ENCODE peak calls at places on chromosomes 6 and 20, in ten cellular contexts. One of them, this sample, is unnamed.

GRCh38 chr6:7129784-7130569 is 22.2 kb downstream of the RREB1 start:
- DNase-seq in DMS79: no peak
- DNase-seq in T-helper 17 cell: no peak
- DNase-seq in Right ventricle myocardium superior: no peak
- DNase-seq in right atrium auricular region: peak
- DNase-seq in endothelial cell: no peak
- DNase-seq in memory B cell: no peak
- DNase-seq in CD4-positive, alpha-beta memory T cell: no peak
- DNase-seq in HFF-Myc: no peak
- DNase-seq in MV-4-11: peak
- DNase-seq in this sample: peak

GRCh38 chr6:42454428-42454791 is 2.7 kb upstream of the TRERF1 start:
- DNase-seq in DMS79: no peak
- DNase-seq in T-helper 17 cell: no peak
- DNase-seq in CD4-positive, alpha-beta memory T cell: no peak
- DNase-seq in right atrium auricular region: peak
- DNase-seq in MV-4-11: no peak
- DNase-seq in endothelial cell: peak
- DNase-seq in HFF-Myc: no peak
- DNase-seq in Right ventricle myocardium superior: peak
- DNase-seq in memory B cell: no peak
- DNase-seq in this sample: no peak

GRCh38 chr6:12806811-12807210 is 90.2 kb downstream of the PHACTR1 start:
- DNase-seq in CD4-positive, alpha-beta memory T cell: no peak
- DNase-seq in memory B cell: no peak
- DNase-seq in T-helper 17 cell: no peak
- DNase-seq in right atrium auricular region: no peak
- DNase-seq in DMS79: no peak
- DNase-seq in MV-4-11: no peak
- DNase-seq in endothelial cell: no peak
- DNase-seq in Right ventricle myocardium superior: no peak
- DNase-seq in HFF-Myc: no peak
- DNase-seq in this sample: no peak

GRCh38 chr20:36496707-36497669 is 44.3 kb upstream of the MYL9 start:
- DNase-seq in right atrium auricular region: no peak
- DNase-seq in MV-4-11: no peak
- DNase-seq in CD4-positive, alpha-beta memory T cell: no peak
- DNase-seq in DMS79: no peak
- DNase-seq in memory B cell: no peak
- DNase-seq in Right ventricle myocardium superior: no peak
- DNase-seq in endothelial cell: no peak
- DNase-seq in HFF-Myc: no peak
- DNase-seq in T-helper 17 cell: no peak
- DNase-seq in this sample: no peak

GRCh38 chr6:150417899-150418824 is 49.4 kb downstream of the IYD start:
- DNase-seq in DMS79: peak
- DNase-seq in CD4-positive, alpha-beta memory T cell: peak
- DNase-seq in endothelial cell: peak
- DNase-seq in memory B cell: no peak
- DNase-seq in HFF-Myc: peak
- DNase-seq in Right ventricle myocardium superior: no peak
- DNase-seq in MV-4-11: peak
- DNase-seq in T-helper 17 cell: no peak
- DNase-seq in right atrium auricular region: no peak
- DNase-seq in this sample: peak

GRCh38 chr20:51335329-51335841 is 207.1 kb downstream of the NFATC2 start:
- DNase-seq in memory B cell: no peak
- DNase-seq in HFF-Myc: peak
- DNase-seq in endothelial cell: no peak
- DNase-seq in right atrium auricular region: no peak
- DNase-seq in Right ventricle myocardium superior: no peak
- DNase-seq in CD4-positive, alpha-beta memory T cell: no peak
- DNase-seq in T-helper 17 cell: no peak
- DNase-seq in MV-4-11: no peak
- DNase-seq in DMS79: no peak
- DNase-seq in this sample: peak

GRCh38 chr6:92122746-92123145 is 1296.6 kb downstream of the EPHA7 start:
- DNase-seq in Right ventricle myocardium superior: no peak
- DNase-seq in HFF-Myc: no peak
- DNase-seq in T-helper 17 cell: no peak
- DNase-seq in CD4-positive, alpha-beta memory T cell: no peak
- DNase-seq in right atrium auricular region: no peak
- DNase-seq in endothelial cell: no peak
- DNase-seq in DMS79: no peak
- DNase-seq in memory B cell: no peak
- DNase-seq in MV-4-11: peak
- DNase-seq in this sample: no peak

GRCh38 chr6:21666788-21667681 is 73.5 kb downstream of the SOX4 start:
- DNase-seq in Right ventricle myocardium superior: no peak
- DNase-seq in HFF-Myc: no peak
- DNase-seq in MV-4-11: no peak
- DNase-seq in endothelial cell: peak
- DNase-seq in T-helper 17 cell: no peak
- DNase-seq in right atrium auricular region: no peak
- DNase-seq in CD4-positive, alpha-beta memory T cell: no peak
- DNase-seq in memory B cell: no peak
- DNase-seq in DMS79: peak
- DNase-seq in this sample: no peak

GRCh38 chr6:33727932-33728331 is 16.4 kb upstream of the UQCC2 start:
- DNase-seq in endothelial cell: no peak
- DNase-seq in memory B cell: no peak
- DNase-seq in CD4-positive, alpha-beta memory T cell: no peak
- DNase-seq in Right ventricle myocardium superior: peak
- DNase-seq in DMS79: no peak
- DNase-seq in T-helper 17 cell: no peak
- DNase-seq in HFF-Myc: no peak
- DNase-seq in MV-4-11: no peak
- DNase-seq in right atrium auricular region: no peak
- DNase-seq in this sample: no peak

GRCh38 chr6:13026100-13026499 is 302.2 kb downstream of the TBC1D7 start:
- DNase-seq in T-helper 17 cell: no peak
- DNase-seq in memory B cell: no peak
- DNase-seq in Right ventricle myocardium superior: no peak
- DNase-seq in HFF-Myc: no peak
- DNase-seq in DMS79: no peak
- DNase-seq in CD4-positive, alpha-beta memory T cell: no peak
- DNase-seq in right atrium auricular region: no peak
- DNase-seq in MV-4-11: no peak
- DNase-seq in endothelial cell: no peak
- DNase-seq in this sample: no peak

GRCh38 chr20:13180986-13181889 is 39.8 kb upstream of the ISM1 start:
- DNase-seq in endothelial cell: no peak
- DNase-seq in CD4-positive, alpha-beta memory T cell: no peak
- DNase-seq in right atrium auricular region: no peak
- DNase-seq in Right ventricle myocardium superior: no peak
- DNase-seq in DMS79: no peak
- DNase-seq in HFF-Myc: no peak
- DNase-seq in memory B cell: no peak
- DNase-seq in MV-4-11: no peak
- DNase-seq in T-helper 17 cell: no peak
- DNase-seq in this sample: no peak

GRCh38 chr6:38492031-38492430 is 147.7 kb downstream of the BTBD9 start:
- DNase-seq in MV-4-11: no peak
- DNase-seq in T-helper 17 cell: no peak
- DNase-seq in CD4-positive, alpha-beta memory T cell: no peak
- DNase-seq in endothelial cell: no peak
- DNase-seq in Right ventricle myocardium superior: no peak
- DNase-seq in DMS79: no peak
- DNase-seq in memory B cell: no peak
- DNase-seq in right atrium auricular region: no peak
- DNase-seq in HFF-Myc: no peak
- DNase-seq in this sample: no peak

This sample was measured in foreskin fibroblast.